ENCODE peak calls at places on chromosomes 2 and 18, in six cellular contexts. One of them, this sample, is unnamed. For H3K4me1, the result is how much of the 10 kb centered on the place peaks cover.

GRCh38 chr2:9331704-9332103 is 91.6 kb downstream of the ITGB1BP1 start:
- DNase-seq in adrenal gland: no peak
- DNase-seq in testis: no peak
- DNase-seq in A549: no peak
- DNase-seq in HCT116: no peak
- DNase-seq in sigmoid colon: no peak
- DNase-seq in this sample: no peak

GRCh38 chr2:190205643-190206042 is 114.0 kb downstream of the HIBCH start:
- DNase-seq in adrenal gland: no peak
- DNase-seq in testis: no peak
- DNase-seq in A549: no peak
- DNase-seq in HCT116: no peak
- DNase-seq in sigmoid colon: no peak
- DNase-seq in this sample: no peak

GRCh38 chr2:230927711-230928341 is 2.8 kb upstream of the GPR55 start:
- DNase-seq in adrenal gland: no peak
- DNase-seq in testis: no peak
- DNase-seq in A549: no peak
- DNase-seq in HCT116: no peak
- DNase-seq in sigmoid colon: peak
- DNase-seq in this sample: peak

GRCh38 chr2:232781765-232782164 is 5.4 kb upstream of the KCNJ13 start:
- DNase-seq in adrenal gland: no peak
- DNase-seq in testis: no peak
- DNase-seq in A549: peak
- DNase-seq in HCT116: no peak
- DNase-seq in sigmoid colon: no peak
- DNase-seq in this sample: no peak

GRCh38 chr2:24652265-24653232 is 140.6 kb downstream of the PTRHD1 start:
- DNase-seq in adrenal gland: no peak
- DNase-seq in testis: no peak
- DNase-seq in A549: no peak
- DNase-seq in HCT116: no peak
- DNase-seq in sigmoid colon: no peak
- DNase-seq in this sample: no peak

GRCh38 chr2:147511491-147511948 is 333.3 kb upstream of the ACVR2A start:
- DNase-seq in adrenal gland: no peak
- DNase-seq in testis: peak
- DNase-seq in A549: no peak
- DNase-seq in HCT116: no peak
- DNase-seq in sigmoid colon: peak
- DNase-seq in this sample: peak

GRCh38 chr2:150080115-150080514 is 407.4 kb downstream of the RND3 start:
- DNase-seq in adrenal gland: no peak
- DNase-seq in testis: no peak
- DNase-seq in A549: no peak
- DNase-seq in HCT116: no peak
- DNase-seq in sigmoid colon: no peak
- DNase-seq in this sample: no peak

GRCh38 chr2:43157506-43158232 is 68.7 kb downstream of the ZFP36L2 start:
- DNase-seq in adrenal gland: no peak
- DNase-seq in testis: no peak
- DNase-seq in A549: no peak
- DNase-seq in HCT116: no peak
- DNase-seq in sigmoid colon: no peak
- DNase-seq in this sample: no peak

GRCh38 chr2:181763423-181763822 is 83.1 kb upstream of the NEUROD1 start:
- DNase-seq in adrenal gland: no peak
- DNase-seq in testis: no peak
- DNase-seq in A549: no peak
- DNase-seq in HCT116: no peak
- DNase-seq in sigmoid colon: no peak
- DNase-seq in this sample: no peak

GRCh38 chr2:28567076-28567471 is 71.2 kb downstream of the PLB1 start:
- DNase-seq in adrenal gland: no peak
- DNase-seq in testis: peak
- DNase-seq in A549: peak
- DNase-seq in HCT116: no peak
- DNase-seq in sigmoid colon: peak
- DNase-seq in this sample: peak

GRCh38 chr2:63425606-63426005 is 162.7 kb downstream of the WDPCP start:
- DNase-seq in adrenal gland: no peak
- DNase-seq in testis: no peak
- DNase-seq in A549: no peak
- DNase-seq in HCT116: no peak
- DNase-seq in sigmoid colon: no peak
- DNase-seq in this sample: no peak

GRCh38 chr2:226583715-226584114 is 215.9 kb downstream of the IRS1 start:
- DNase-seq in adrenal gland: no peak
- DNase-seq in testis: no peak
- DNase-seq in A549: peak
- DNase-seq in HCT116: peak
- DNase-seq in sigmoid colon: no peak
- DNase-seq in this sample: no peak

DNA sequence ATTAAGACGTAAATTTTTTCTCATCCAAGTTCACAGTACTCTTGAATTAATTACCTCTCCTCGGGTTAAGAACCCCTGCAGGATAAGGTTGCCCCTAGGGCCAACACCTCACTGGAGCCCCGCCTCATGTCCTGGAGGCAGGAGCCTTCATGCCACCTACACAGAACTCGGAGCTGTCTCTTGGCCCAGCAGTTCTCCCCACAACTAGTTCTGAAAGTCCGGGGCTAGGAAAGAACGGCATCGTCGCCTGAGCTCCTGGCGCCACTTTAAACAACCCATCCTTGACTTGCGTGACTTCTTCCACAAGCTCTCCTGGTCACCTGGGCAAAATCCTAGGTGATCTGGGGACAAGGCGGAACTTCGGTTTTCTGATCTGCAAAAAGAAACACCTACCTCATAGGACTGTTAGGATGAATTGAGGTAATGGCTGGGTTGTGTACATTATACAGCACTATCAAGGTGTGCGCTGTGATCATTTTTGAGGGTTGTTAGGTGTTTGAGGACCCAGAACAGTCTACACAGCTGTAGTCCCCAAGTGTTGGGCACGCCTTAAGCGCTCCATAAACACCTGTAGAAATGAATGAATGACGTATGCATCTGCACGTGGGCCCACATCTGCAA is 641 bp upstream of the ITGA6 start:
- DNase-seq in adrenal gland: no peak
- DNase-seq in testis: no peak
- DNase-seq in A549: no peak
- DNase-seq in HCT116: no peak
- DNase-seq in sigmoid colon: no peak
- DNase-seq in this sample: no peak
- H3K27ac ChIP-seq in adrenal gland: no peak
- H3K27ac ChIP-seq in testis: peak
- H3K27ac ChIP-seq in A549: peak
- H3K27ac ChIP-seq in HCT116: peak
- H3K27ac ChIP-seq in sigmoid colon: peak
- H3K27ac ChIP-seq in this sample: peak

GRCh38 chr2:166351319-166351718 is 24.4 kb downstream of the SCN9A start:
- DNase-seq in adrenal gland: no peak
- DNase-seq in testis: no peak
- DNase-seq in A549: no peak
- DNase-seq in HCT116: no peak
- DNase-seq in sigmoid colon: no peak
- DNase-seq in this sample: no peak

GRCh38 chr2:166360426-166360825 is 15.3 kb downstream of the SCN9A start:
- DNase-seq in adrenal gland: no peak
- DNase-seq in testis: no peak
- DNase-seq in A549: no peak
- DNase-seq in HCT116: no peak
- DNase-seq in sigmoid colon: no peak
- DNase-seq in this sample: no peak

GRCh38 chr2:166361351-166362153 is 14.2 kb downstream of the SCN9A start:
- DNase-seq in adrenal gland: no peak
- DNase-seq in testis: no peak
- DNase-seq in A549: peak
- DNase-seq in HCT116: peak
- DNase-seq in sigmoid colon: no peak
- DNase-seq in this sample: no peak

GRCh38 chr2:166360906-166361305 is 14.8 kb downstream of the SCN9A start:
- DNase-seq in adrenal gland: no peak
- DNase-seq in testis: no peak
- DNase-seq in A549: no peak
- DNase-seq in HCT116: no peak
- DNase-seq in sigmoid colon: no peak
- DNase-seq in this sample: no peak

DNA sequence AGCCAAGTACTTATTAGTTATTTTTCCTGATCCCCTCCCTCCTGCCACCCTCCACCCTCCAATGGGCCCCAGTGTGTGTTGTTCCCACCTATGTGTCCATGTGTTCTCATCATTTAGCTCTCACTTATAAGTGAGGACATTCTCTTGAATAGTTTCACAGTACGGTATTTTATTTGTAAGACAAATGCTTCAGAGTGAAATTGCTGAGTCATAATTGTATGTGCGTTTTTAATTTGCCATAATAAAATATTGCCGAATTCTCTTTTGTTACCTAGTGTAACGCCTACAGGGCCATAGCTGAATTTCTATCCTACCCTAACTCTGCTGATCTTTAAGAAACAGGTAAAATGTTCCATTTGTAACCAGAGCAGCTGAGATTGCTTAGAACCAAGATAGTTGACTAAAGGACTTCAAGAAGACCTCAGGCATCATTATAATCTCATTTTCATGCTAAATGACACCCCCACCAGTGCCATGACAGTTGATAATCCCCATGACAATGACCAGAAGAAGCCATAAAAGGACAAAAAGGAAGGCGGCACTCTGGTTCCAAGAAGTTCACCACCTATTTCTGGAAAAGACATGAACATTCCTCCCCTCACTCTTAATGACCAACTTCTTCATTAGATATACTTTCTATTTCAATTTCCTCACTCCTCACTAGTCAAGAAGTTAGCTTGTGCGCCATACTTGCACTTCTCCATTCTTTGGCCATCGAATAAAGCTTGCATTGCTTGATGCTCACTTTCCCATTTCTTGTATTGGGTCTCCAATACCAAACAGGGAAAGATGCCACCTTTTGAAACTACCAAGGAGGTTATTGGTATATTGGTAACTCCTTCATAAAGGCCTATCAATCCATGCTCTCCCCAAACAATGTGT is 18.4 kb downstream of the SCN9A start:
- DNase-seq in adrenal gland: no peak
- DNase-seq in testis: no peak
- DNase-seq in A549: no peak
- DNase-seq in HCT116: no peak
- DNase-seq in sigmoid colon: no peak
- DNase-seq in this sample: no peak
- TF ChIP-seq POLR2A in adrenal gland: no peak
- TF ChIP-seq POLR2A in testis: no peak
- TF ChIP-seq POLR2A in A549: no peak
- TF ChIP-seq POLR2A in HCT116: no peak
- TF ChIP-seq POLR2A in sigmoid colon: no peak
- TF ChIP-seq POLR2A in this sample: no peak

DNA sequence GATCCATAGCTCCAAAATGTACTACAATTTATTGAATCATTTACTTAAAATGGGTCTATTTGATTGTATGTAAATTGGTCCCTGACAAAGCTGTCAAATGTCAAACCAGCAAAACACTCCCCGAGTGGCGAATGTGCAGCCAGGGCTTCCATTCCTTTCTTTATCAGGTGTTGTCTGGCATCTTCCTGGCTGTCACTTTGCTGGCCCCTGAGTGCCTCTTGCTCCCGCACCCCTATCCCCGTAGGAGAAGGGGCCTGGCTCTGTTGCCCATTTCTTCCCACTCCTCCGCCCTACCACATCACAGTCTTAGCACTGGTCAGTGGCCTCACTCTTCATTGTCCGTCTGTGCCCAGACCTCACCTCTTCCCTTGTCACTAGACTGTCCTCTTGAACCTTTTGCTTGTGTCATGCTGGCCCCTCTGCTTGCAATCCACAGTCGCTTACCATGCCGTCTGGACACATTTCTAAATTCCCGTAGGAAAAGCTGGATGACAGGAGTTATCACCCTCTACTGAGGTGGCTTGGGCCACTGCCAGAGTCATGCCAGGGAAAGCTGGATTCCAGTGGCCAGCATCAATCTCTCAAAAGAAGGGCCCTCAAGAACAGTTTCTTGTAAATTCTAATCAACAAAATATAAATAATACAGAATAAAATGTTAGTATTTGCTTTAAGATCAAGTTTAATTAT is 15.4 kb downstream of the UBE2F start:
- DNase-seq in adrenal gland: no peak
- DNase-seq in testis: no peak
- DNase-seq in A549: no peak
- DNase-seq in HCT116: no peak
- DNase-seq in sigmoid colon: no peak
- DNase-seq in this sample: no peak
- H3K4me1 ChIP-seq in adrenal gland: under half
- H3K4me1 ChIP-seq in testis: under half
- H3K4me1 ChIP-seq in A549: under half
- H3K4me1 ChIP-seq in HCT116: under half
- H3K4me1 ChIP-seq in sigmoid colon: under half
- H3K4me1 ChIP-seq in this sample: under half

DNA sequence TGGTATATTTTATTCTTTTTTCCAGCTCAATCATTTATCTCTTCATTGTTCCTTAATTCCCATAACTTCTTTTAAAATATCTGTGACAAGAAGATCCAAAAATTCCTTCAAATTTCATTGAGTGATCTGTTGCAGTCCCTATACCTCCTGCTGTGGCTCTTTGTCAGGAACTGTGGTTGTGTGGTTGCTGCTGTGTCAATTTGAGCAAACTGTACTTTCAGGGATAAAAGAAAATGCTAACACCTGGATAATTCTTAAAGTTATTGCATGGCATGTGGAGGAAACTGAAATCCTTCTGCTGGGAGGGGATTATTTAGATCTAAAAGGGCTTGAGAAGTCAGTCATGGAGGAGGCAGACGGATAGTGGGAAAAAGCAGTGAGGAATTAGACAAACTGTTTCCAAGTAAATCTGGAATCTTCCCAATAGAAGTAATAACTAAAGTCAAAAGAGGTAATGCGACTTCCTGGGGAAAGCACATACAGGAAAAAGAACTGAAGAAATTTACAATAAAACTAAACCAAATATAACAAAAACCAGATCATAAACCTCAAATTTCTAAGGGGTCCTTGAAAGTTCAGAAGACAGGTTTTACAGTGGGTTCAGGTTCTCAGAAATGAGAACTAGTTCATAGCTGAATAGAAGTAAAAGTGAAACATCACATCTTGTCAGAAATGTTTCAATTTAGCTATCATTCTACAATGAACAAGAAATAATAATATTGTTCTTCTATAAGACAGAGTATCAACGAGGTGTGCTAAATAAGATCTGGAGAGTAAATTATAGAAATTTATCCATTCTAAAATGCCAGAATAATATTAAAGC is 33.5 kb upstream of the CD226 start:
- DNase-seq in adrenal gland: no peak
- DNase-seq in testis: no peak
- DNase-seq in A549: no peak
- DNase-seq in HCT116: no peak
- DNase-seq in sigmoid colon: no peak
- DNase-seq in this sample: no peak
- H3K27ac ChIP-seq in adrenal gland: no peak
- H3K27ac ChIP-seq in testis: no peak
- H3K27ac ChIP-seq in A549: no peak
- H3K27ac ChIP-seq in HCT116: no peak
- H3K27ac ChIP-seq in sigmoid colon: no peak
- H3K27ac ChIP-seq in this sample: no peak

This sample was measured in heart left ventricle.